ENCODE peak calls at places on chromosome 18, in eight cellular contexts. L, N, Y, Z, C, P, S and B are unnamed samples.
A peak's percentile ranks its signal among the peaks of the same experiment; 100 is the strongest.

GRCh38 chr18:45110577-45111506 is 430.2 kb downstream of the SETBP1 start:
- DNase-seq in L (peak; percentile 15), N (no peak), Y (peak; percentile 29), Z (no peak), C (no peak), P (no peak), S (no peak), B (no peak)

GRCh38 chr18:5975111-5975622 is 79.8 kb upstream of the TMEM200C start:
- DNase-seq in L (no peak), N (peak; percentile 44), Y (no peak), Z (no peak), C (no peak), P (peak; percentile 80), S (no peak), B (no peak)

GRCh38 chr18:50578651-50579050 is 18.8 kb downstream of the MAPK4 start:
- DNase-seq in L (peak; percentile 86), N (no peak), Y (no peak), Z (no peak), C (peak; percentile 36), P (no peak), S (no peak), B (peak; percentile 44)

GRCh38 chr18:54790109-54790508 is 38.2 kb upstream of the RAB27B start:
- DNase-seq in L (no peak), N (no peak), Y (no peak), Z (no peak), C (no peak), P (no peak), S (no peak), B (no peak)

GRCh38 chr18:63444567-63444966 is 22.3 kb upstream of the VPS4B start:
- DNase-seq in L (peak; percentile 95), N (peak; percentile 95), Y (no peak), Z (peak; percentile 61), C (peak; percentile 33), P (peak; percentile 78), S (no peak), B (no peak)

GRCh38 chr18:59990121-59990818 is 90.5 kb downstream of the PMAIP1 start:
- DNase-seq in L (no peak), N (no peak), Y (no peak), Z (no peak), C (no peak), P (no peak), S (no peak), B (no peak)

GRCh38 chr18:25223211-25223610 is 128.8 kb downstream of the ZNF521 start:
- DNase-seq in L (no peak), N (peak; percentile 6), Y (no peak), Z (no peak), C (no peak), P (no peak), S (no peak), B (no peak)

GRCh38 chr18:63224574-63224973 is 95.0 kb downstream of the BCL2 start:
- DNase-seq in L (no peak), N (no peak), Y (no peak), Z (no peak), C (no peak), P (no peak), S (no peak), B (no peak)

GRCh38 chr18:48834421-48835011 is 116.2 kb downstream of the SMAD7 start:
- DNase-seq in L (peak; percentile 96), N (peak; percentile 96), Y (peak; percentile 69), Z (peak; percentile 97), C (peak; percentile 71), P (peak; percentile 93), S (peak; percentile 42), B (peak; percentile 72)

GRCh38 chr18:36187138-36187825 is at the start of gene MOCOS:
- DNase-seq in L (peak; percentile 86), N (peak; percentile 9), Y (peak; percentile 81), Z (peak; percentile 32), C (peak; percentile 53), P (peak; percentile 50), S (peak; percentile 56), B (no peak)

GRCh38 chr18:12990977-12991838 is at the start of gene CEP192:
- DNase-seq in L (peak; percentile 98), N (peak; percentile 99), Y (peak; percentile 98), Z (peak; percentile 99), C (peak; percentile 98), P (peak; percentile 99), S (peak; percentile 93), B (peak; percentile 91)
- TF ChIP-seq CTCF in L (no peak), N (no peak), Y (no peak), Z (peak; percentile 45), C (no peak), P (no peak), S (no peak), B (no peak)

DNA sequence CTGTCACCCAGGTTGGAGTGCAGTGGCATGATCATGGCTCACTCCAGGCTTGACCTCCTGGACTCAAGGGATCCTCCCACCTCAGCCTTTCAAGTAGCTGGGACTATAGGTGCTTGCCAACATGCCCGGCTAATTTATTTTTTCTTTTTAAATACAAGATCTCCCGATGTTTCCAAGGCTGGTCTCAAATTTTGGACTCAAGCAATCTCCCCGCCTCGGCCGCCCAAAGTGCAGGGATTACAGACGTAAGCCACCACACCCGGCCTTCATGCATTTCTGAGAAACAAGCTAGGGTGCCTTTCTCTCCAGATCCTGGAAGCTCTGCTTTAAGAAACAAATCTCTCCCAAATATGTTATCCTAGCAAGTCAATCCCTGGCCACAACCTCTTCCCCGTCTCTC is 234.1 kb downstream of the FBXO15 start:
- DNase-seq in L (no peak), N (no peak), Y (no peak), Z (no peak), C (no peak), P (no peak), S (no peak), B (no peak)
- TF ChIP-seq CTCF in L (no peak), N (no peak), Y (no peak), Z (no peak), C (no peak), P (no peak), S (no peak), B (no peak)

GRCh38 chr18:77811510-77811909 is 561.9 kb downstream of the GALR1 start:
- DNase-seq in L (peak; percentile 1), N (peak; percentile 11), Y (no peak), Z (no peak), C (peak; percentile 0), P (peak; percentile 7), S (no peak), B (no peak)

GRCh38 chr18:77803024-77803423 is 553.4 kb downstream of the GALR1 start:
- DNase-seq in L (no peak), N (no peak), Y (no peak), Z (no peak), C (no peak), P (no peak), S (no peak), B (no peak)

GRCh38 chr18:77804382-77804781 is 554.7 kb downstream of the GALR1 start:
- DNase-seq in L (no peak), N (no peak), Y (no peak), Z (no peak), C (no peak), P (no peak), S (no peak), B (no peak)

DNA sequence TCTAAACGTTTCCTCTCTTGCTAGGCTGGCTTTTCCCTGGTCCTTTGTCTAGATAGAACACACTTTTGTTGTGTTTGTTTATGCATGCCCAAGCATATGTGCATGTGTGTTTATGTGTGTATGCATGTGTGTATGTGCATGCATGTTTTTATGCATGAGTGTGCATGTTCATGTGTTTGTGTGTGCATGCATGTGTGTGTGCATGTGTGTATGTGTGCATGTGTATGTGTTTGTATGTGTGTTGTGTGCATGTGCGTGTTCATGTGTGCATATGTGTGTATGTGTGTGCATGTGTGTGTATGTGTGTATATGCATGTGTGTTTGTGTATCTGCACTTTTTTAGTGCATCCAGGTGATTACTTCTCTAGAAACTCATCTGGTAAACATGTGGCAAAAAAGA is 558.0 kb downstream of the GALR1 start:
- DNase-seq in L (no peak), N (no peak), Y (no peak), Z (no peak), C (no peak), P (no peak), S (no peak), B (no peak)
- TF ChIP-seq CTCF in L (no peak), N (no peak), Y (no peak), Z (no peak), C (no peak), P (no peak), S (no peak), B (no peak)

GRCh38 chr18:80200171-80200931 is 47.0 kb downstream of the PARD6G start:
- DNase-seq in L (peak; percentile 14), N (peak; percentile 39), Y (no peak), Z (no peak), C (peak; percentile 29), P (peak; percentile 20), S (no peak), B (no peak)
- TF ChIP-seq CTCF in L (peak; percentile 10), N (peak; percentile 38), Y (no peak), Z (no peak), C (peak; percentile 32), P (peak; percentile 37), S (no peak), B (no peak)

GRCh38 chr18:37297106-37297505 is 268.5 kb downstream of the CELF4 start:
- DNase-seq in L (no peak), N (no peak), Y (no peak), Z (no peak), C (no peak), P (no peak), S (no peak), B (no peak)

GRCh38 chr18:37299471-37300304 is 265.9 kb downstream of the CELF4 start:
- DNase-seq in L (peak; percentile 98), N (peak; percentile 51), Y (peak; percentile 80), Z (peak; percentile 96), C (peak; percentile 92), P (peak; percentile 98), S (no peak), B (peak; percentile 32)

GRCh38 chr18:37298816-37299215 is 266.8 kb downstream of the CELF4 start:
- DNase-seq in L (no peak), N (no peak), Y (no peak), Z (no peak), C (no peak), P (no peak), S (no peak), B (no peak)

GRCh38 chr18:37289423-37289822 is 276.2 kb downstream of the CELF4 start:
- DNase-seq in L (no peak), N (no peak), Y (no peak), Z (no peak), C (no peak), P (no peak), S (no peak), B (no peak)

DNA sequence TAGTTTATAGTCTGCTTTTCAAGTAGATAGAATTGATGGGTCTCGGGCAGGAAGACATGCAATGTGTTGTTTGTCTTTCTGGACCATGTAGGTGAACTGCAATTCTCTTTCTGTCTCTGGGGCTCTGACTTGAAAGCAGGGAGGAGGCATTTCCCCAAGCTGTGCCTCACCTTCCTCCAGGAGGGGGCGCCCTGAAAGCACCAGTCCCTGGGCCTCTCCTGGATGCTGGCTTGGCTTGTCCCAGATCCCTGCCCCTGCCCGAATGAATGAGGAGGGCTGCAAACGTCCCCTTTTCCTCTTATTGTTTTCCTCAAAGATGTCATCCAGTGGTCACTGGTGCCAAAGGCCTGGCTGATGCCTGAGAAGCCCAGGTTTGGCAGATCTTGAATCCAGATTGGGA is 270.6 kb downstream of the CELF4 start:
- DNase-seq in L (peak; percentile 65), N (peak; percentile 25), Y (no peak), Z (no peak), C (peak; percentile 45), P (peak; percentile 19), S (no peak), B (no peak)
- TF ChIP-seq CTCF in L (peak; percentile 10), N (peak; percentile 59), Y (no peak), Z (peak; percentile 75), C (peak; percentile 24), P (peak; percentile 45), S (no peak), B (peak; percentile 64)